ENCODE peak calls at places on chromosomes 12 and 14, in five cellular contexts. W is SK-N-SH, Q is MM.1S, F is HCT116, R is IMR-90. C is an unnamed sample. For H4K20me1, the result is how much of the 10 kb centered on the place peaks cover.

GRCh38 chr14:92897922-92898599 is 24.9 kb upstream of the CHGA start:
- DNase-seq in W (no peak), Q (no peak), F (no peak), R (no peak), C (no peak)

GRCh38 chr12:19978193-19978592 is 390.1 kb upstream of the PDE3A start:
- DNase-seq in W (no peak), Q (no peak), F (no peak), R (peak), C (peak)

GRCh38 chr12:132510111-132510724 is 20.3 kb downstream of the FBRSL1 start:
- DNase-seq in W (no peak), Q (no peak), F (no peak), R (no peak), C (no peak)

GRCh38 chr12:50246159-50246865 is 37.0 kb downstream of the LIMA1 start:
- DNase-seq in W (no peak), Q (no peak), F (no peak), R (no peak), C (no peak)

GRCh38 chr14:27050195-27050594 is 452.4 kb upstream of the NOVA1 start:
- DNase-seq in W (no peak), Q (peak), F (no peak), R (no peak), C (no peak)

GRCh38 chr14:22715890-22716289 is 50.6 kb upstream of the OXA1L start:
- DNase-seq in W (no peak), Q (no peak), F (no peak), R (no peak), C (no peak)

GRCh38 chr12:7042847-7043246 is 17.7 kb upstream of the C1S start:
- DNase-seq in W (peak), Q (no peak), F (peak), R (peak), C (peak)

GRCh38 chr12:11704094-11704493 is 54.6 kb downstream of the ETV6 start:
- DNase-seq in W (no peak), Q (no peak), F (no peak), R (no peak), C (no peak)

GRCh38 chr14:68146812-68147211 is 327.2 kb downstream of the RAD51B start:
- DNase-seq in W (no peak), Q (no peak), F (peak), R (peak), C (peak)

GRCh38 chr14:39988939-39989338 is 556.7 kb upstream of the FBXO33 start:
- DNase-seq in W (no peak), Q (peak), F (peak), R (no peak), C (peak)

GRCh38 chr14:51603495-51603894 is 48.2 kb upstream of the FRMD6 start:
- DNase-seq in W (no peak), Q (no peak), F (no peak), R (no peak), C (no peak)

GRCh38 chr12:12892670-12893290 is 1.4 kb downstream of the GPRC5A start:
- DNase-seq in W (no peak), Q (no peak), F (no peak), R (no peak), C (no peak)

GRCh38 chr14:97329701-97330100 is 532.5 kb downstream of the VRK1 start:
- DNase-seq in W (no peak), Q (no peak), F (no peak), R (no peak), C (no peak)

GRCh38 chr14:56805201-56805991 is 4.9 kb downstream of the OTX2 start:
- DNase-seq in W (no peak), Q (no peak), F (no peak), R (no peak), C (no peak)

GRCh38 chr12:97640826-97641225 is 178.2 kb downstream of the RMST start:
- DNase-seq in W (no peak), Q (no peak), F (no peak), R (no peak), C (no peak)

GRCh38 chr12:14834502-14834901 is 8.8 kb downstream of the ART4 start:
- DNase-seq in W (no peak), Q (no peak), F (no peak), R (no peak), C (no peak)

GRCh38 chr14:103638594-103638993 is 9.6 kb downstream of the KLC1 start:
- DNase-seq in W (no peak), Q (no peak), F (no peak), R (no peak), C (no peak)

GRCh38 chr12:67237231-67237630 is 31.9 kb upstream of the CAND1 start:
- DNase-seq in W (no peak), Q (no peak), F (no peak), R (no peak), C (no peak)

GRCh38 chr12:50201987-50202521 is 34.9 kb upstream of the CERS5 start:
- DNase-seq in W (no peak), Q (no peak), F (peak), R (peak), C (peak)

GRCh38 chr12:122423258-122424165 is 1.0 kb upstream of the CLIP1 start:
- DNase-seq in W (peak), Q (no peak), F (peak), R (peak), C (peak)

DNA sequence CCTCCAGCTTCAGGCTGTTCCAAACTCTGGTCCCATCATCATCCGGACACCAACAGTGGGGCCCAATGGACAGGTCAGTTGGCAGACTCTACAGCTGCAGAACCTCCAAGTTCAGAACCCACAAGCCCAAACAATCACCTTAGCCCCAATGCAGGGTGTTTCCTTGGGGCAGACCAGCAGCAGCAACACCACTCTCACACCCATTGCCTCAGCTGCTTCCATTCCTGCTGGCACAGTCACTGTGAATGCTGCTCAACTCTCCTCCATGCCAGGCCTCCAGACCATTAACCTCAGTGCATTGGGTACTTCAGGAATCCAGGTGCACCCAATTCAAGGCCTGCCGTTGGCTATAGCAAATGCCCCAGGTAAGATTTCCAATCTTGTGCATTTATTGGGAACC is 3.3 kb downstream of the SP1 start:
- DNase-seq in W (no peak), Q (no peak), F (no peak), R (no peak), C (no peak)
- H3K9ac ChIP-seq in W (no peak), Q (no peak), F (no peak), R (no peak), C (no peak)

DNA sequence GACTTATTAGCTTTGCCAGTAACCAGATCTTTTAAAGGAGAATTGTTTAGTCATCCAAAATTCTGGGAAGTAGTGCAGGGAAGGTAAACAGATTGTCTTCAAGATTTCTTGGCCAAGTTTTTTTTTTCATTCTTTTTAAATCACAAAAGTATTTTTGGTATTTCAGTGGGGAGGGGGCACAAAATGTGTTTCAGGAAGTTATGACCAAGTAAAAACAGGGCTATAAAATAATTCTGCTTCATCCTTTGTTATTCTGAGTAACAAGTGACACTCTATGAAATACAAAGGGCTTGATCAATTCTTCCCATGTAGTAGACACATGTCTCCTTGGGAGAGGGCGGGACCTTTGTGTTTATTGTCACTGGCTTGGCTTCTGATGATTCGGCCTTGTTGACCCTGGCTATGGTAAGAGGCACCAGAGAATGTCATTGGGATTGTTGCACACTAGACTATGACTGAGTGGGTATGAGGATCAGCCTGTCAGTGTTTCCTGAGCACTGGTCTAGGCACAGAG is 55.4 kb downstream of the SUSD6 start:
- DNase-seq in W (no peak), Q (no peak), F (no peak), R (peak), C (peak)
- H4K20me1 ChIP-seq in W (under half), Q (under half), F (under half), R (under half), C (under half)

GRCh38 chr12:45762185-45763110 is 32.9 kb downstream of the ARID2 start:
- DNase-seq in W (peak), Q (peak), F (peak), R (peak), C (peak)

GRCh38 chr12:45756666-45757065 is 27.2 kb downstream of the ARID2 start:
- DNase-seq in W (no peak), Q (no peak), F (no peak), R (peak), C (peak)

GRCh38 chr12:45757172-45757571 is 27.7 kb downstream of the ARID2 start:
- DNase-seq in W (no peak), Q (no peak), F (no peak), R (no peak), C (peak)

GRCh38 chr12:45763381-45763780 is 33.9 kb downstream of the ARID2 start:
- DNase-seq in W (no peak), Q (no peak), F (no peak), R (no peak), C (no peak)

DNA sequence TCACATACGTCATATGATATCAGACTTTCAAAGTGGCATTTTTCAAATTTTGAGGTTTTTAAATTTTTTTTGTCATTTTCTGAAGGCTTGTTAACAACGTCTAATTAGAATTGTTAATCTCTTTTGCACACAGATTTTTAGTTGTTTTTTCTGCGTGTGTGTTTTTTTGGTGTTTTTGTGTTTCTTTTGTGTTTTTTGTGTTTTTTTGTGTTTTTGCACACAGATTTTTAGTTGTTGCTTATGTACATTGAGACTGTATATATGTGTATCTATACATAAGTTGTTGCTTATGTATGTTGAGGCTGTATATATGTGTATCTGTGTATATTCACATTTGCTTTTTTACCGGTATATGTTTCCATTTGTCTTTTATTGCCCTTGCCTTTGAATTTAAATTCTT is 30.8 kb downstream of the ARID2 start:
- DNase-seq in W (no peak), Q (no peak), F (no peak), R (no peak), C (no peak)
- H3K9ac ChIP-seq in W (no peak), Q (no peak), F (no peak), R (no peak), C (no peak)

GRCh38 chr12:116091579-116091978 is 185.9 kb downstream of the MED13L start:
- DNase-seq in W (no peak), Q (no peak), F (no peak), R (no peak), C (peak)

GRCh38 chr12:116092776-116093175 is 184.7 kb downstream of the MED13L start:
- DNase-seq in W (no peak), Q (no peak), F (no peak), R (no peak), C (no peak)

GRCh38 chr12:116089080-116089479 is 188.4 kb downstream of the MED13L start:
- DNase-seq in W (no peak), Q (no peak), F (no peak), R (peak), C (no peak)

GRCh38 chr12:116092162-116092561 is 185.3 kb downstream of the MED13L start:
- DNase-seq in W (no peak), Q (no peak), F (no peak), R (no peak), C (no peak)

GRCh38 chr12:116090516-116090915 is 187.0 kb downstream of the MED13L start:
- DNase-seq in W (no peak), Q (no peak), F (no peak), R (no peak), C (no peak)
- H4K20me1 ChIP-seq in W (half or more), Q (under half), F (half or more), R (under half), C (under half)

DNA sequence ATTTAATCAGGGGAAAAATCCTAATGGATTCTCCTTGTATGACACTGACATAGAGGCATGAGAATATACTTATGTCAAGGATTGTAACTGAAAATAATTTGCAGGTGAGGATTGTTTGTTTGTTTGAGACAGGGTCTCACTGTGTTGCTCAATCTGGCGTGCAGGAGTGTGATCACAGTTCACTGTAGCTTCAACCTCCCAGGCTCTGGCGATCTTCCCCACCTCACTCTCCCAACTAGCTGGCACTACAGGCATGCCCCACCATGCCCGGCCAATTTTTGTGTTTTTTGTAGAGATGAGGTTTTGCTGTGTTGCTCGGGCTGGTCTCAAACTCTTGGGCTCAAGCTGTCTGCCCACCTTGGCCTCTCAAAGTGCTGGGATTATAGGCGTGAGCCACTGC is 170.1 kb upstream of the HMGA2 start:
- DNase-seq in W (no peak), Q (no peak), F (no peak), R (no peak), C (no peak)
- H3K9ac ChIP-seq in W (peak), Q (no peak), F (peak), R (no peak), C (no peak)

DNA sequence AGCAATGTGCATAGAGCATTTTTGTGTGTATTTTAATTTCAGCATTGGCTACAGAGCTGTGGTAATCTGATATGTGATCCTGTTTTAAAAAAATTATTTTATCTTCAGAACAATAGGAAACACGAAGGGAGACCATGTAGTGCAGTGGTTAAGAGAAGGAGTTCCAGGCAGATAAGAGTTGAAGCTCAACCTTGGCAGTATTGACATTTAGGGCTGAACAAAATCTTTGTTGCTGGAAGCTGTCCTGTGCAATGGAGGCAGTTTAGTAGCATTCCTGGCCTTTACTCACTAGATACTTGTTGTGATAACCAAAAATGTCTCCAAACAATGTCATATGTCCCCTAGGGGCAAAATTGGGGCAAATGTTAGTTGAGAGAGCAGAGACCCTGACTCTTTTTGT is 59.2 kb downstream of the CHST11 start:
- DNase-seq in W (no peak), Q (no peak), F (no peak), R (no peak), C (no peak)
- H4K20me1 ChIP-seq in W (under half), Q (under half), F (under half), R (under half), C (under half)

GRCh38 chr12:89383235-89384049 is 31.1 kb upstream of the DUSP6 start:
- DNase-seq in W (peak), Q (no peak), F (no peak), R (peak), C (no peak)
- H3K9ac ChIP-seq in W (no peak), Q (no peak), F (no peak), R (peak), C (no peak)

GRCh38 chr12:57840701-57841100 is 5.8 kb downstream of the CTDSP2 start:
- DNase-seq in W (peak), Q (no peak), F (no peak), R (peak), C (peak)

GRCh38 chr12:57841445-57841844 is 5.1 kb downstream of the CTDSP2 start:
- DNase-seq in W (peak), Q (no peak), F (no peak), R (no peak), C (no peak)

GRCh38 chr12:57839996-57840395 is 6.5 kb downstream of the CTDSP2 start:
- DNase-seq in W (no peak), Q (no peak), F (no peak), R (no peak), C (no peak)

GRCh38 chr12:57844725-57845477 is 1.6 kb downstream of the CTDSP2 start:
- DNase-seq in W (peak), Q (peak), F (peak), R (peak), C (peak)

DNA sequence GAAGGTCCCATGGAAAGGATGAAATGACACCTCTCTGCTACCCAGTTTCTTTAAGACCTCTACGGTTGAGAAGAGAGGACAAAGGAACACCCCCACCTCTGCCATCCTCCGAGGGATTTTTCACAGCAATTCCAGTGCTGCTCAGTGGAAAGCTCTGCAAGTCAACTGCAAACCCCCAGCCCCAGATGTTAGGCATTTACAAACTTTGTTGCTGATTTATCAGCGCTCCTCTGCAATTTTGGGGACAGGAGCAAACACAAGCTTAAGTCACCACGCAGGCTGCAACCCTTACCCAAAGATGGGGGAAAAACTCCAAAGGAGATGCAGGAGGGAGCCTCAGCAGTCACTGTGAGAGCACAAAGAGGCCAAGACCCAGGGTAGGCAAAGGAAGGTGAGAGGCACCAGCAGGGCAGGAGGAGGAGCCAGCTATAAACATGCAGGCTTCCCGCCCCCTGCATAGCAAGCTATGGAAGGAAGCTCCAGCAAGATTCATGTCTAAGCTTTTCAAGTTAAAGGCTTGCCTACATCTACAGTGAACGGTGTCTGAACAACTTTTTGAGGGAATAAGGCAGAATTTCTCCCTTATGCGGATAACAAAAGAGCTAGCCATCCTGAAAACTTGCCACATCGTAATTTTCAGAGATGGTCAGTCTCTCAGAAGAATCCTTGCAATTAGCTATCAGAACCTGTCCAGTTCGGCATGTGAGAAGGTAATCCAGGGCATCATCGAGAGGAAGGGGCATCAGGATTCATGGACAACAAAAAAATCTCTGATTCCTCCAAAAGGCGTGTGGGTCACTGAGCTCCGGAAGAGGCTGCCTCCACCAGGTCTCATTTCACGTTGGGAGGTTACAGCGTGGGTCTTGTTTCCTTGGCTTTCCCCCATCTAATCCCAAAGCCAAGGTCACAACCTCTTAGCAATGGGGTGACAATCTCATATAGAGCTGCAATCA is 3.9 kb downstream of the CTDSP2 start:
- DNase-seq in W (no peak), Q (no peak), F (no peak), R (peak), C (no peak)
- H4K20me1 ChIP-seq in W (half or more), Q (half or more), F (under half), R (half or more), C (under half)

GRCh38 chr14:74176404-74176788 is 62.9 kb upstream of the VSX2 start:
- DNase-seq in W (no peak), Q (no peak), F (no peak), R (no peak), C (no peak)
- H3K9ac ChIP-seq in W (no peak), Q (no peak), F (no peak), R (no peak), C (no peak)